ENCODE peak calls at places on chromosomes 6 and 20, in nine cellular contexts. One of them, this sample, is unnamed.

GRCh38 chr6:100678027-100678426 is 203.1 kb downstream of the ASCC3 start:
- DNase-seq in left lung: no peak
- DNase-seq in kidney epithelial cell: no peak
- DNase-seq in hippocampal formation: no peak
- DNase-seq in stimulated activated CD4-positive, alpha-beta T cell treated with anti-CD3 and anti-CD28 coated beads, Interleukin-12 subunit alpha, Interleukin-12 subunit beta, amount 100 ng/mL, for 4 hours: no peak
- DNase-seq in GM13977: no peak
- DNase-seq in T-helper 17 cell: no peak
- DNase-seq in activated naive CD8-positive, alpha-beta T cell treated with anti-CD3 and anti-CD28 coated beads, Interleukin-2, amount 50 U/mL, for 24 hours: no peak
- DNase-seq in EL: no peak
- DNase-seq in this sample: no peak

GRCh38 chr6:19319005-19319404 is 518.2 kb upstream of the ID4 start:
- DNase-seq in EL: no peak
- DNase-seq in left lung: no peak
- DNase-seq in GM13977: no peak
- DNase-seq in stimulated activated CD4-positive, alpha-beta T cell treated with anti-CD3 and anti-CD28 coated beads, Interleukin-12 subunit alpha, Interleukin-12 subunit beta, amount 100 ng/mL, for 4 hours: no peak
- DNase-seq in activated naive CD8-positive, alpha-beta T cell treated with anti-CD3 and anti-CD28 coated beads, Interleukin-2, amount 50 U/mL, for 24 hours: no peak
- DNase-seq in T-helper 17 cell: no peak
- DNase-seq in hippocampal formation: no peak
- DNase-seq in kidney epithelial cell: no peak
- DNase-seq in this sample: no peak

GRCh38 chr6:87755697-87756671 is 54.0 kb upstream of the AKIRIN2 start:
- DNase-seq in kidney epithelial cell: no peak
- DNase-seq in T-helper 17 cell: no peak
- DNase-seq in stimulated activated CD4-positive, alpha-beta T cell treated with anti-CD3 and anti-CD28 coated beads, Interleukin-12 subunit alpha, Interleukin-12 subunit beta, amount 100 ng/mL, for 4 hours: no peak
- DNase-seq in EL: peak
- DNase-seq in activated naive CD8-positive, alpha-beta T cell treated with anti-CD3 and anti-CD28 coated beads, Interleukin-2, amount 50 U/mL, for 24 hours: no peak
- DNase-seq in left lung: no peak
- DNase-seq in GM13977: peak
- DNase-seq in hippocampal formation: no peak
- DNase-seq in this sample: no peak

GRCh38 chr6:10837692-10837996 is 695 bp downstream of the MAK start:
- DNase-seq in GM13977: peak
- DNase-seq in stimulated activated CD4-positive, alpha-beta T cell treated with anti-CD3 and anti-CD28 coated beads, Interleukin-12 subunit alpha, Interleukin-12 subunit beta, amount 100 ng/mL, for 4 hours: no peak
- DNase-seq in T-helper 17 cell: no peak
- DNase-seq in left lung: no peak
- DNase-seq in kidney epithelial cell: no peak
- DNase-seq in hippocampal formation: no peak
- DNase-seq in EL: no peak
- DNase-seq in activated naive CD8-positive, alpha-beta T cell treated with anti-CD3 and anti-CD28 coated beads, Interleukin-2, amount 50 U/mL, for 24 hours: peak
- DNase-seq in this sample: no peak

GRCh38 chr20:58106143-58106750 is 122.2 kb downstream of the ANKRD60 start:
- DNase-seq in stimulated activated CD4-positive, alpha-beta T cell treated with anti-CD3 and anti-CD28 coated beads, Interleukin-12 subunit alpha, Interleukin-12 subunit beta, amount 100 ng/mL, for 4 hours: no peak
- DNase-seq in EL: no peak
- DNase-seq in activated naive CD8-positive, alpha-beta T cell treated with anti-CD3 and anti-CD28 coated beads, Interleukin-2, amount 50 U/mL, for 24 hours: no peak
- DNase-seq in GM13977: no peak
- DNase-seq in left lung: no peak
- DNase-seq in T-helper 17 cell: no peak
- DNase-seq in kidney epithelial cell: no peak
- DNase-seq in hippocampal formation: no peak
- DNase-seq in this sample: no peak

GRCh38 chr6:111691345-111692225 is 85.9 kb upstream of the TRAF3IP2 start:
- DNase-seq in activated naive CD8-positive, alpha-beta T cell treated with anti-CD3 and anti-CD28 coated beads, Interleukin-2, amount 50 U/mL, for 24 hours: no peak
- DNase-seq in GM13977: no peak
- DNase-seq in T-helper 17 cell: no peak
- DNase-seq in left lung: no peak
- DNase-seq in hippocampal formation: no peak
- DNase-seq in stimulated activated CD4-positive, alpha-beta T cell treated with anti-CD3 and anti-CD28 coated beads, Interleukin-12 subunit alpha, Interleukin-12 subunit beta, amount 100 ng/mL, for 4 hours: no peak
- DNase-seq in kidney epithelial cell: no peak
- DNase-seq in EL: no peak
- DNase-seq in this sample: no peak

GRCh38 chr6:99348220-99348822 is 1.2 kb downstream of the FAXC start:
- DNase-seq in GM13977: no peak
- DNase-seq in kidney epithelial cell: no peak
- DNase-seq in left lung: no peak
- DNase-seq in hippocampal formation: no peak
- DNase-seq in T-helper 17 cell: no peak
- DNase-seq in EL: no peak
- DNase-seq in stimulated activated CD4-positive, alpha-beta T cell treated with anti-CD3 and anti-CD28 coated beads, Interleukin-12 subunit alpha, Interleukin-12 subunit beta, amount 100 ng/mL, for 4 hours: no peak
- DNase-seq in activated naive CD8-positive, alpha-beta T cell treated with anti-CD3 and anti-CD28 coated beads, Interleukin-2, amount 50 U/mL, for 24 hours: no peak
- DNase-seq in this sample: no peak

GRCh38 chr20:52150440-52151258 is 40.9 kb downstream of the ZFP64 start:
- DNase-seq in T-helper 17 cell: no peak
- DNase-seq in EL: peak
- DNase-seq in GM13977: peak
- DNase-seq in hippocampal formation: no peak
- DNase-seq in activated naive CD8-positive, alpha-beta T cell treated with anti-CD3 and anti-CD28 coated beads, Interleukin-2, amount 50 U/mL, for 24 hours: no peak
- DNase-seq in kidney epithelial cell: peak
- DNase-seq in left lung: no peak
- DNase-seq in stimulated activated CD4-positive, alpha-beta T cell treated with anti-CD3 and anti-CD28 coated beads, Interleukin-12 subunit alpha, Interleukin-12 subunit beta, amount 100 ng/mL, for 4 hours: no peak
- DNase-seq in this sample: no peak

GRCh38 chr6:42777126-42777822 is 4.6 kb upstream of the BICRAL start:
- DNase-seq in kidney epithelial cell: peak
- DNase-seq in GM13977: peak
- DNase-seq in T-helper 17 cell: no peak
- DNase-seq in EL: peak
- DNase-seq in hippocampal formation: no peak
- DNase-seq in stimulated activated CD4-positive, alpha-beta T cell treated with anti-CD3 and anti-CD28 coated beads, Interleukin-12 subunit alpha, Interleukin-12 subunit beta, amount 100 ng/mL, for 4 hours: no peak
- DNase-seq in activated naive CD8-positive, alpha-beta T cell treated with anti-CD3 and anti-CD28 coated beads, Interleukin-2, amount 50 U/mL, for 24 hours: no peak
- DNase-seq in left lung: no peak
- DNase-seq in this sample: no peak

GRCh38 chr6:35736293-35736894 is 438 bp upstream of the ARMC12 start:
- DNase-seq in hippocampal formation: peak
- DNase-seq in GM13977: peak
- DNase-seq in stimulated activated CD4-positive, alpha-beta T cell treated with anti-CD3 and anti-CD28 coated beads, Interleukin-12 subunit alpha, Interleukin-12 subunit beta, amount 100 ng/mL, for 4 hours: peak
- DNase-seq in activated naive CD8-positive, alpha-beta T cell treated with anti-CD3 and anti-CD28 coated beads, Interleukin-2, amount 50 U/mL, for 24 hours: peak
- DNase-seq in T-helper 17 cell: peak
- DNase-seq in left lung: peak
- DNase-seq in kidney epithelial cell: no peak
- DNase-seq in EL: peak
- DNase-seq in this sample: peak

This sample was measured in T-helper 1 cell.